ENCODE peak calls at places on chromosomes 4 and X, in six cellular contexts. O is adipocyte; D is GM20000; Q is activated effector memory CD4-positive, alpha-beta T cell treated with Interleukin-2 at 50 U/mL for 16 hours; F is NCI-H2081; J is T-helper 9 cell. T is an unnamed sample.

GRCh38 chrX:80014141-80014940 is at the start of gene TBX22:
- DNase-seq in O (no peak), D (no peak), Q (no peak), F (no peak), J (no peak), T (no peak)

GRCh38 chr4:43374352-43374751 is 481.8 kb downstream of the GRXCR1 start:
- DNase-seq in O (no peak), D (no peak), Q (no peak), F (no peak), J (no peak), T (no peak)

GRCh38 chr4:180828455-180829018 is 1414.7 kb upstream of the TENM3 start:
- DNase-seq in O (peak; percentile 89), D (peak; percentile 23), Q (no peak), F (peak; percentile 69), J (no peak), T (peak; percentile 91)

GRCh38 chr4:167987285-167987684 is 105.1 kb upstream of the ANXA10 start:
- DNase-seq in O (no peak), D (no peak), Q (no peak), F (no peak), J (no peak), T (no peak)

GRCh38 chr4:14096406-14096965 is 469.0 kb upstream of the BOD1L1 start:
- DNase-seq in O (peak; percentile 67), D (no peak), Q (no peak), F (no peak), J (no peak), T (peak; percentile 92)

GRCh38 chr4:145899886-145900466 is 38.6 kb downstream of the ZNF827 start:
- DNase-seq in O (no peak), D (no peak), Q (no peak), F (no peak), J (no peak), T (no peak)

GRCh38 chrX:104370089-104370488 is 115.4 kb upstream of the ESX1 start:
- DNase-seq in O (no peak), D (no peak), Q (no peak), F (no peak), J (no peak), T (no peak)

GRCh38 chr4:173424899-173425805 is 26.2 kb upstream of the SCRG1 start:
- DNase-seq in O (peak; percentile 78), D (no peak), Q (no peak), F (no peak), J (no peak), T (peak; percentile 89)

GRCh38 chr4:1249148-1249730 is 309 bp upstream of the CTBP1 start:
- DNase-seq in O (peak; percentile 96), D (peak; percentile 96), Q (peak; percentile 81), F (peak; percentile 80), J (peak; percentile 76), T (peak; percentile 82)

GRCh38 chr4:121070274-121070673 is 2.1 kb downstream of the NDNF start:
- DNase-seq in O (no peak), D (no peak), Q (no peak), F (no peak), J (no peak), T (no peak)